ENCODE peak calls at places on chromosomes 4 and X, in seven cellular contexts. A is mesenchymal stem cell; S is NCI-H1436; I is CD4-positive, alpha-beta memory T cell; R is HTR-8/SVneo; P is T-cell; Q is CD8-positive, alpha-beta T cell. E is an unnamed sample.

GRCh38 chr4:72302981-72303704 is 265.9 kb downstream of the ADAMTS3 start:
- DNase-seq in Q (peak), S (peak), I (peak), R (peak), P (peak), A (peak), E (peak)

GRCh38 chrX:152601848-152602616 is 35.7 kb upstream of the GABRQ start:
- DNase-seq in Q (no peak), P (no peak), S (peak), I (no peak), R (no peak), A (no peak), E (no peak)

GRCh38 chr4:26183017-26183416 is 137.8 kb upstream of the RBPJ start:
- DNase-seq in A (no peak), I (no peak), S (no peak), P (no peak), Q (no peak), R (no peak), E (no peak)

GRCh38 chr4:472881-473574 is 25.9 kb downstream of the ZNF721 start:
- DNase-seq in Q (no peak), R (no peak), P (no peak), A (peak), S (no peak), I (no peak), E (no peak)

GRCh38 chrX:121365572-121366161 is 318.3 kb downstream of the GLUD2 start:
- DNase-seq in S (no peak), A (no peak), Q (no peak), P (no peak), R (no peak), I (no peak), E (no peak)

GRCh38 chr4:21976166-21976565 is 27.6 kb upstream of the KCNIP4 start:
- DNase-seq in I (no peak), R (no peak), P (no peak), A (no peak), Q (no peak), S (no peak), E (no peak)

GRCh38 chrX:109624641-109625311 is at the start of gene KCNE5:
- DNase-seq in A (peak), R (no peak), P (no peak), Q (no peak), S (no peak), I (no peak), E (no peak)

GRCh38 chr4:73741140-73741749 is 876 bp downstream of the CXCL8 start:
- DNase-seq in Q (no peak), I (no peak), P (no peak), R (no peak), A (peak), S (no peak), E (no peak)

GRCh38 chr4:48604041-48604440 is 114.0 kb downstream of the ZAR1 start:
- DNase-seq in S (no peak), I (no peak), Q (no peak), P (no peak), A (no peak), R (no peak), E (no peak)

GRCh38 chr4:151712777-151713176 is 48.0 kb downstream of the GATB start:
- DNase-seq in R (no peak), S (no peak), P (no peak), I (no peak), Q (no peak), A (no peak), E (no peak)

GRCh38 chr4:107094976-107095375 is 58.9 kb upstream of the DKK2 start:
- DNase-seq in P (no peak), I (no peak), S (no peak), Q (no peak), R (no peak), A (no peak), E (no peak)

GRCh38 chrX:26409636-26410035 is 193.7 kb downstream of the MAGEB5 start:
- DNase-seq in I (no peak), P (no peak), Q (no peak), A (no peak), S (no peak), R (no peak), E (no peak)

GRCh38 chrX:47936224-47936939 is 67.4 kb downstream of the ZNF182 start:
- DNase-seq in I (no peak), R (no peak), Q (peak), S (no peak), P (no peak), A (no peak), E (no peak)

GRCh38 chrX:1440506-1440905 is 12.2 kb downstream of the ASMTL start:
- DNase-seq in A (no peak), I (no peak), R (no peak), S (no peak), Q (no peak), P (no peak), E (no peak)

GRCh38 chrX:71919436-71919835 is 8.8 kb downstream of the NHSL2 start:
- DNase-seq in R (peak), Q (no peak), S (no peak), A (peak), P (no peak), I (no peak), E (no peak)